ENCODE peak calls at places on chromosome 17, in six cellular contexts. D, G, P, A, L and X are unnamed samples.

GRCh38 chr17:3754458-3755334 is 31.0 kb downstream of the HASPIN start:
- DNase-seq in P (no peak), L (peak), A (no peak), G (peak), D (peak), X (peak)

GRCh38 chr17:57735230-57735629 is 9.9 kb downstream of the CCDC182 start:
- DNase-seq in G (no peak), P (no peak), D (no peak), A (no peak), L (no peak), X (no peak)

GRCh38 chr17:45692661-45693060 is 91.5 kb upstream of the CRHR1 start:
- DNase-seq in P (no peak), A (no peak), G (no peak), D (no peak), L (no peak), X (no peak)

GRCh38 chr17:12342609-12343248 is 322.1 kb downstream of the MAP2K4 start:
- DNase-seq in D (peak), G (peak), L (peak), A (no peak), P (no peak), X (no peak)

GRCh38 chr17:696412-696811 is 18.2 kb downstream of the VPS53 start:
- DNase-seq in P (no peak), L (no peak), D (no peak), G (no peak), A (no peak), X (no peak)

GRCh38 chr17:54969658-54970572 is 1.4 kb downstream of the STXBP4 start:
- DNase-seq in G (no peak), D (no peak), L (no peak), A (peak), P (no peak), X (no peak)

GRCh38 chr17:61379457-61380216 is 20.0 kb upstream of the TBX2 start:
- DNase-seq in L (no peak), A (peak), G (no peak), D (no peak), P (no peak), X (no peak)

GRCh38 chr17:43676471-43676870 is 14.7 kb upstream of the MEOX1 start:
- DNase-seq in D (no peak), G (no peak), L (no peak), P (no peak), A (peak), X (no peak)

GRCh38 chr17:31156326-31156725 is 61.5 kb downstream of the NF1 start:
- DNase-seq in G (no peak), D (no peak), A (no peak), P (no peak), L (no peak), X (no peak)

GRCh38 chr17:63991611-63992010 is 6.5 kb upstream of the PRR29 start:
- DNase-seq in L (no peak), A (no peak), D (no peak), G (no peak), P (peak), X (no peak)

GRCh38 chr17:6596941-6597340 is 40.6 kb upstream of the PITPNM3 start:
- DNase-seq in G (no peak), P (no peak), A (no peak), L (no peak), D (no peak), X (no peak)

GRCh38 chr17:80481284-80482057 is 5.1 kb upstream of the NPTX1 start:
- DNase-seq in L (no peak), G (no peak), A (no peak), D (peak), P (no peak), X (no peak)

GRCh38 chr17:40560592-40561293 is 4.5 kb downstream of the CCR7 start:
- DNase-seq in D (peak), G (no peak), P (no peak), A (no peak), L (no peak), X (no peak)

GRCh38 chr17:32483451-32484019 is 3.3 kb upstream of the CDK5R1 start:
- DNase-seq in P (peak), G (peak), A (peak), L (peak), D (peak), X (peak)

GRCh38 chr17:60139438-60140285 is 10.1 kb upstream of the CA4 start:
- DNase-seq in L (peak), P (no peak), G (peak), A (peak), D (peak), X (peak)

GRCh38 chr17:62981933-62982332 is 15.9 kb downstream of the TANC2 start:
- DNase-seq in L (peak), A (no peak), D (no peak), G (no peak), P (no peak), X (no peak)

GRCh38 chr17:43721537-43722268 is 36.9 kb downstream of the SOST start:
- DNase-seq in L (peak), A (no peak), D (no peak), G (no peak), P (no peak), X (no peak)

GRCh38 chr17:6502871-6503509 is 53.4 kb downstream of the PITPNM3 start:
- DNase-seq in D (no peak), G (no peak), P (no peak), A (no peak), L (no peak), X (no peak)

GRCh38 chr17:7704601-7705268 is at the start of gene EFNB3:
- DNase-seq in G (peak), P (no peak), A (no peak), L (peak), D (peak), X (no peak)

GRCh38 chr17:63694974-63695773 is 4.8 kb downstream of the LIMD2 start:
- DNase-seq in L (no peak), P (no peak), G (no peak), A (no peak), D (no peak), X (no peak)

GRCh38 chr17:61073799-61074513 is 325.7 kb upstream of the TBX2 start:
- DNase-seq in A (no peak), G (no peak), P (no peak), L (no peak), D (no peak), X (no peak)

GRCh38 chr17:27206447-27206846 is 87.5 kb upstream of the WSB1 start:
- DNase-seq in L (peak), A (peak), D (no peak), P (no peak), G (no peak), X (no peak)

GRCh38 chr17:8012996-8013640 is 10.7 kb downstream of the GUCY2D start:
- DNase-seq in A (no peak), L (no peak), P (no peak), D (no peak), G (no peak), X (no peak)

GRCh38 chr17:33291248-33292183 is 1.6 kb downstream of the ASIC2 start:
- DNase-seq in A (no peak), D (peak), L (peak), P (no peak), G (peak), X (peak)

GRCh38 chr17:46771601-46772012 is 46.9 kb downstream of the WNT3 start:
- DNase-seq in L (peak), G (no peak), A (no peak), P (no peak), D (peak), X (no peak)

GRCh38 chr17:51012538-51012937 is 108.1 kb downstream of the SPAG9 start:
- DNase-seq in G (no peak), D (no peak), A (no peak), L (no peak), P (no peak), X (no peak)
- TF ChIP-seq CTCF in G (no peak), D (no peak), A (no peak), L (no peak), P (no peak), X (no peak)

GRCh38 chr17:37708616-37709212 is 36.1 kb downstream of the HNF1B start:
- DNase-seq in A (peak), P (no peak), G (no peak), L (peak), D (peak), X (no peak)
- H3K27ac ChIP-seq in A (peak), P (no peak), G (no peak), L (peak), D (peak), X (no peak)

GRCh38 chr17:39151680-39152058 is 232 bp upstream of the PLXDC1 start:
- DNase-seq in G (peak), L (no peak), D (no peak), A (no peak), P (no peak), X (no peak)

GRCh38 chr17:39150795-39151679 is at the start of gene PLXDC1:
- DNase-seq in G (peak), L (no peak), P (no peak), A (no peak), D (peak), X (no peak)

GRCh38 chr17:39152134-39152884 is 872 bp upstream of the PLXDC1 start:
- DNase-seq in D (peak), P (no peak), G (peak), L (no peak), A (no peak), X (no peak)

GRCh38 chr17:39155654-39156053 is 4.2 kb upstream of the PLXDC1 start:
- DNase-seq in A (no peak), P (no peak), G (no peak), D (no peak), L (no peak), X (no peak)

GRCh38 chr17:39153541-39154111 is 2.2 kb upstream of the PLXDC1 start:
- DNase-seq in D (peak), G (peak), P (peak), L (peak), A (peak), X (peak)
- TF ChIP-seq CTCF in D (no peak), G (no peak), P (peak), L (no peak), A (no peak), X (no peak)

DNA sequence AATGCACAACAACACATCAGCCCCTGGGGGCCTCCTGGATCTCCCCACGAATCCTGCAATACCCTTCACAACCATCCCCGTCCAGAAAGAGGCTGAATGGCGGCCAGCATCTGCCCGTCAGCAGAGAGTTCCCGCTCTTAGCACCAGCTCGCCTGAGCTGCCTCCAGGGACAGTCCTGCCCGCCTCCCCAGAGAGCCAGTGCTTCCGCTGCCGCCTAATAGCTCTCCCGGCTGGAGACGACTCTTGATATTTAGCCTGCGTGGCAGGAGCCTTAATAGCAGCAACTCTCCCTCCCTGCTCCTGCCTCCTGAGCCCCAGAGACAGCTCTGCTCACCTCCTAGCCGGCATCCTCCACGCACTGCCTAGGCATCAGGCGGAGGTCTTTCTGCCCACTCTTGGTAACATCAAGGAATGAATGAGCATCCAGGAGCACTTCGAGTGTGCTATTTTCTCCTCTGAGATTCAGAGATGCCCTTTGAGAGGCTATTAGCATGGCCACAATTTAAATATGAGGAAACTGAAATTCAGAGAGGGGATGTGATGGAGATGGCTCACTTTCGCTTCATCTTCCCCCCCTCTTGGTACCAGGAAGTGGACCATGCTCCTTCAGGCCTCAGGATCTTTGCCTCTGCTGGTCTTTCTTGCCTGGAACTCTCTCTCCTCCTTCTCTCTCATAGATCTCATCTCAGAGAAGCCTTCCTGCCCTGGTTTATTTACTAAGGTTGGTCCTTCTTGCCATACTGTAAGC is 67.9 kb downstream of the RAI1 start:
- DNase-seq in D (no peak), A (no peak), P (peak), G (peak), L (no peak), X (no peak)
- H3K27ac ChIP-seq in D (peak), A (no peak), P (peak), G (no peak), L (peak), X (peak)

DNA sequence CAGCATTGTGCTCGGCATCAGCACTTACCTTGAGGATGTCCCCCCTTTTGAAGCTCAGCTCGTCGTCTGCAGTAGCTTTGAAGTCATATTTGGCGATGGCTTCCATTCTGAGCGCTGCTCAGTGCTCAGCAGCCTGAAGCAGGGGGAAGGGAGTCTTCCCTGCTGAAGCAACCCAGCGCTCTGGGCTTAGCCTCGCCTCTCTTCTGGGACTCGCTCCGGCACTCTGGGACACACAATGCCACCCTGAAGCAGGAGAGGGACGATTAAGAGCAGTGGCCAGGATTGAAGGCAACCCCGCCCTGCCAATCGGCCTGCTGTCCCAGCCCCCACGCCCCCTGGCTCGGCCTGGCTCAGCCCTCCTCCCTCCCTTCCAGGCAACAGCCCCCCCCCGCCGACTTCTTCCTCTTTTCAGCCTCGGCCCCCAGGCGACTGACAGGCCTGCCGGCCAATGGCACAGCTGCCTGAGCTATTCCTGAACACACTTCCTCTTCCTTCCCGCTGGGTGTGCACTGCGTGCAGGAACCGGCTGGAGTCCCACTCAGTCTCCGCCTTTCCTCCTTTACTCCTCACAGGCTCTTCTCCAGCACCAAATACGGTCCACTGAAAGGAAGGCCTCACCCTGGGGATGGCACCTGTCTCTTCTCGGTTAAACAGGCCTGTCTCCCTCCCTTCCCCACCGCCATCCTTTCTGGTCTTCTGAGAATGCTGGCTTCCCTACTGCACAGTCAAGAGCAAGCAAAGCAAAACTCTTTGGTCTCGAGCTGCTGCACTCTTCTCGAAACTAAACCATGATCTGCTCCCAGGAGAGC is 11.8 kb downstream of the GRB2 start:
- DNase-seq in A (peak), L (peak), D (peak), G (peak), P (peak), X (peak)
- TF ChIP-seq CTCF in A (peak), L (no peak), D (no peak), G (no peak), P (peak), X (no peak)

GRCh38 chr17:29713626-29714025 is 90.9 kb upstream of the CORO6 start:
- DNase-seq in A (no peak), G (no peak), P (no peak), D (no peak), L (no peak), X (no peak)
- H3K27ac ChIP-seq in A (no peak), G (no peak), P (no peak), D (no peak), L (no peak), X (no peak)

GRCh38 chr17:48066656-48067055 is 18.5 kb downstream of the NFE2L1 start:
- DNase-seq in P (no peak), G (no peak), D (no peak), L (no peak), A (no peak), X (no peak)

GRCh38 chr17:48070195-48070594 is 22.0 kb downstream of the NFE2L1 start:
- DNase-seq in G (no peak), A (no peak), P (no peak), L (no peak), D (no peak), X (no peak)

GRCh38 chr17:48067245-48067644 is 19.1 kb downstream of the NFE2L1 start:
- DNase-seq in D (no peak), A (no peak), L (no peak), G (no peak), P (no peak), X (no peak)

GRCh38 chr17:48066192-48066591 is 18.0 kb downstream of the NFE2L1 start:
- DNase-seq in D (no peak), L (no peak), G (no peak), A (no peak), P (no peak), X (no peak)

GRCh38 chr17:48068491-48068961 is 20.4 kb downstream of the NFE2L1 start:
- DNase-seq in P (no peak), G (peak), L (peak), A (peak), D (peak), X (no peak)
- TF ChIP-seq CTCF in P (peak), G (peak), L (no peak), A (peak), D (peak), X (no peak)

DNA sequence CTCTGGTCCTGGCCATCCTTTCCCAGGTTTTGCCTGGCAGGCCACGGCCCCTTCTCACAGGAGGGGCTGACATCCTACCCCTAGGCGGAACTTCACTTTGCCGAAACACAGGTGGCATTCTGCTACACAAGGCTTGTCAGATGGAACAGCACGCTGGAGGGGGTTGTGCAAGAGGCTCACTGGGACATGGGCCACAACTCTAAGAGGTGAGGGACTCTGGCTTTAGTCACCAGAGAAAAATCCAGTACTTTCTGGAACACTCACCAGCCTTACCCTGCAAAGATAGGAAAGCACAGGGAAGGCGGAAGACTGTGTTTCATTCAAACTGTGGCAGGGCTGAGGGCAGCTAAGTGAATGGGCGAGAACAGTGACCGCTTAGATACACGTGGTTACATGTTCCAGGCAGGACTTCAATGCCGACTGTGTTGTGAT is 18.3 kb downstream of the CDC42EP4 start:
- DNase-seq in G (no peak), P (peak), D (peak), L (peak), A (no peak), X (peak)
- H3K27ac ChIP-seq in G (no peak), P (peak), D (peak), L (peak), A (no peak), X (peak)

DNA sequence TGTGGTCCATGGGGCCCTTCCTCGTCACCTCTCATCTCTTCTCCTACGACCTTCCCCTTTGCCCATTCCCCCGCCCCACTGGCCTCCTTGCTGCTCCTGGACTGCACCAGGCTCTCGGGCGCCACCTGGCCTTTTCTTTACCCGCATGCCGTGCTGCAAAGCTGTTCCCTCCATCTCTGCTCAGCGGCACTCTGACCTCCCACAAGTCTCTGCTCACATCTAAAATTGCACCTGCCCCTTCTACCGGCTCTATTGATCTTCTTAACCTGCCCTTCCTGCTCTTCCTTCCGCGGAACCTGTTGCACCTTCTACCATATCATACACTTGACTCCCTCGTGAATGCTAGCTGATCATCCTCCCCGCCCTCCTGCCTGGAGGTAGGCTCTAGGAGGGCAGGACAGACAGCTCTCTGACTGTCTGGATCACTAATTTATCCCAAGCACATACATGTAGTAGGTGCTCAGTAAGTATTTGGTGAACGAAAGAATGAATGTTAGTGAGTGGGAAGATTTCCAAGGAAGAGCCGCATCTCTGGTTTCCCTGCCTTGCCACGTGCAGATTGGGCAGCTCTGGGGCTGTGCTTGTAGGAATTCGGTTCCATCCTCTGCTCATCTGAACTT is 17.3 kb downstream of the DNAH17 start:
- DNase-seq in G (peak), P (no peak), D (no peak), A (no peak), L (no peak), X (no peak)
- TF ChIP-seq CTCF in G (peak), P (no peak), D (no peak), A (peak), L (no peak), X (no peak)

GRCh38 chr17:42405963-42406495 is 17.0 kb downstream of the CAVIN1 start:
- DNase-seq in D (peak), G (peak), A (peak), P (peak), L (peak), X (peak)
- H3K27ac ChIP-seq in D (no peak), G (no peak), A (no peak), P (peak), L (peak), X (peak)